ENCODE peak calls at places on chromosomes 6 and 20, in five cellular contexts. B, Q, O, K and G are unnamed samples. For H3K4me1, the result is how much of the 10 kb centered on the place peaks cover.

GRCh38 chr6:150567360-150567759 is 32.3 kb upstream of the PLEKHG1 start:
- DNase-seq in B (no peak), Q (no peak), O (no peak), K (no peak), G (no peak)

GRCh38 chr6:36082318-36082717 is 48.0 kb upstream of the MAPK13 start:
- DNase-seq in B (no peak), Q (no peak), O (no peak), K (no peak), G (no peak)

GRCh38 chr20:1979116-1979778 is 14.6 kb downstream of the PDYN start:
- DNase-seq in B (no peak), Q (no peak), O (no peak), K (no peak), G (no peak)

GRCh38 chr6:40620546-40620945 is 33.4 kb upstream of the LRFN2 start:
- DNase-seq in B (no peak), Q (no peak), O (no peak), K (no peak), G (no peak)

GRCh38 chr6:22008248-22008836 is 288.5 kb downstream of the PRL start:
- DNase-seq in B (no peak), Q (no peak), O (no peak), K (no peak), G (no peak)

GRCh38 chr6:159249150-159249549 is 80.0 kb downstream of the FNDC1 start:
- DNase-seq in B (no peak), Q (no peak), O (no peak), K (no peak), G (no peak)

GRCh38 chr6:90413867-90414266 is 117.2 kb upstream of the BACH2 start:
- DNase-seq in B (no peak), Q (peak), O (no peak), K (no peak), G (peak)

GRCh38 chr6:37141291-37142046 is 28.5 kb upstream of the PIM1 start:
- DNase-seq in B (no peak), Q (no peak), O (no peak), K (no peak), G (no peak)

GRCh38 chr6:110878751-110879539 is 4.4 kb downstream of the AMD1 start:
- DNase-seq in B (no peak), Q (peak), O (peak), K (peak), G (peak)

GRCh38 chr6:117205876-117206275 is 59.5 kb upstream of the VGLL2 start:
- DNase-seq in B (no peak), Q (no peak), O (no peak), K (no peak), G (no peak)

DNA sequence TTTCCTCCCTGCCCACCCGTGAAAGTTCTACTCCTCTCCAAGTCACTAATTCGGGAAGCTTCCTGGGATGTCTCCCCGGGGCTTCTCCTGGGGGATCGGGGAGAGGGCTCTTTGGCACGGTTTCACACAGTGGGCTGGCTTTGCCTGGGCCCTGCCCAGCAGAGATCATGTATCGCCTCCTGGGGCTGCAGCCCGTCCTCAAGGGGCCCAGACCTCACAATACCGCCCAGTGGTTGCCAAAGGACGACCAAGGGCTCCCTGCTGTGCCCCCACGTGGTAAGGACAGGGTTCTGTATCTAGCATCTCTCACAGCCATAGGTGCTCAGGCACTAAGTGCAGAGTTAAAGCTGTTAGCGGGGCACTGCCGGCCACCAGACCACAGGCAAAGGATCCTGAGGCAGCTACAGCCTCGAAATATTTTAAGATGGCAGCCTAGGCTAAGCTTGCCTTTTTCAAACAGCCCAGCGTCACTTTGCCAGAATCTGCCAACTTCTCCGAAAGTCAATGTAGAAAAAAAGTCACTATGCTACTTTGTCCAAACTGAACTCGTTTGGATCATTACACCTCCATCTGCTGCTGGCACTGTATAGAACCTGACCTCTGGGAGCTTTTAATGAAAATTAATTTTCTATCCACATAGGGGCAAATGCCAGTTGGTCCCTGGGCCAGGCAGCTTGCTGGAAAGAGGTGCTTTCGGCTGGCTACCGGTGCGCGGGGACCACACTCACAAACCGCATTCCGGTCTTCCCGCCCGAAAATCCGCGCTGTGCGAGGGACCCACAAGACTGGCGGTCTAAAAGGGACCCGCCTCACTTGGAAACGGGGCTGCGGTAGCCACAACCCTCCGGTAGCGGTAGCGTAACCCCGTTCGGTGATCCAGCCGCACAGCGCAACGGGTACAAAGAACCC is 1.3 kb upstream of the NNAT start:
- DNase-seq in B (no peak), Q (no peak), O (no peak), K (no peak), G (no peak)
- H3K27ac ChIP-seq in B (no peak), Q (no peak), O (no peak), K (no peak), G (no peak)

GRCh38 chr20:36481380-36482043 is 59.8 kb upstream of the MYL9 start:
- DNase-seq in B (no peak), Q (no peak), O (no peak), K (no peak), G (no peak)

GRCh38 chr20:36480456-36481048 is 60.8 kb upstream of the MYL9 start:
- DNase-seq in B (no peak), Q (no peak), O (no peak), K (no peak), G (no peak)

GRCh38 chr20:36482044-36482473 is 59.3 kb upstream of the MYL9 start:
- DNase-seq in B (peak), Q (no peak), O (no peak), K (no peak), G (no peak)

GRCh38 chr20:36478137-36478905 is 63.0 kb upstream of the MYL9 start:
- DNase-seq in B (no peak), Q (no peak), O (no peak), K (no peak), G (no peak)

DNA sequence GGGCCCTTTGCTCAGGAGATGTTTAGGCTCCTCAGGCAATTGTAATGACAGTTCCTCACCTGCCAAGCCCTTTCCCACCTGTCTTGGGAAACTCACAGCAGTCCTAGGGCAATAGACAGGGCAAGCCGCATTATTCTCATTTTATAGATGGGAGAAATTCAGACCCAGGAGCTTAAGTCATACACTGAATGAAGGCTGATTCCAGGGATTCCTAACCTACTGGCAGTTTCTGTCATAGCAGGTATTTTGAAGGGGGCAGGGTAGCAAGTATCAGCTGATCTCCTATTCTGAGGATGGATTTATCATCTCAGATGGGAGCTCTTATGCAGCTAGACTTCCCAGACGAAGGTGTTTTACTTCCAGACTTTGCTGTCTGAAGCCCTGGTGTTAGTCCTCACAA is 61.4 kb upstream of the MYL9 start:
- DNase-seq in B (no peak), Q (no peak), O (no peak), K (no peak), G (no peak)
- H3K4me1 ChIP-seq in B (half or more), Q (under half), O (under half), K (under half), G (under half)

DNA sequence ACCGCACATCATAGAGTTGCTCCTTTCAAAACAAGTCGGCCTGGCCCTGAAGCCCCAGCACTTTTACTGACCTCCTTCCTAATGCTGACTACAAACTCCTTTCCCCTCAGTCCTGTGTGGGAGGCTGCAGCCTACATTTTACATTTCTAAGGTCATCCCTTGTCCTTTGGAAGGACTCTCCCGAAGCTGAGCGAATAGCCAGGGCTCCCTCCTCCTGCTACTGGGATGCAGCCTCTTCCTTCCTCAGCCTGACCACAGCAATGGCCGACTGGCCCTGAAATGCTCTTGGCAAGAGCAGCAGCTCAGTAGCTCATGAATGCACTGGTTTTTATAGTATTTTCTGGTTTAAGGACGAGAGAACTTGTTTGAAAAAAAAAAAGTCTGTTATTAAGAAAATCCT is 679 bp downstream of the ADGRF5 start:
- DNase-seq in B (no peak), Q (no peak), O (no peak), K (no peak), G (no peak)
- H3K4me3 ChIP-seq in B (peak), Q (no peak), O (no peak), K (no peak), G (no peak)

GRCh38 chr20:3378138-3378537 is 29.3 kb downstream of the DNAAF9 start:
- DNase-seq in B (no peak), Q (no peak), O (no peak), K (no peak), G (no peak)
- H3K27ac ChIP-seq in B (peak), Q (no peak), O (no peak), K (no peak), G (no peak)

DNA sequence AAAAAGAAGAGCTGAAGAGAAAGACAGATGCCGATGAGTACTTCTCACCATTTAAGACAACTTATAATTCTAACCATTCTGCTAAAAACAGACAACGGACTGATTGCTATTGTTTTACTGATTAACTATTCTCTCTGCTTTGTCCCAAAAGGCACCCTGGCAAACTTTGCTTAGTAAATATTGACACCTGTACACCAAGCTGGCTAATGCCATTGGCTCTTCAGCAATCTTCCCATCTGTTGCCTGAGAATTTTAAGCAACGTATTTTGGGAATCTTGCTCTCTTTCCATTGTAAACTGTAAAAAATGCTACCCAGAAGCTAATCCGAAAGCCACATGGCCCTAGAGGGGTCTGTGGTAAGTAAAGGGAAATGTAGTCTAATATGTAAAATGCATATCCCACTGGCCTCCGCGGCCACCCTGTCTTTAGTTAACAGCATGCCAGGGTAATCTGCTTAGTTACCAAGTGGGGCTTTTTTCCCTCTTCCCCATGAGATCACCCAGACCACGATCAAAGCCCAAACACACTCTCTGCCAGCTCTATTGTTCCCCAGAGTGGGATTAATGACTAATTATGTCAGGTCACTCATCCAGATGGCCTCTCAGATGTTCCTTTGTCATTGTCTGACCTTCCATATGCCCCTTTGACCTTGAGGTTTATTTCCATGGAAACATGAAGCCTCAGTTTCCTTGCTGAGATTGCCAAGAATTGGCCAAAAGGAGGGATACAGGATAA is 216.3 kb upstream of the MCHR2 start:
- DNase-seq in B (no peak), Q (no peak), O (no peak), K (no peak), G (no peak)
- H3K4me1 ChIP-seq in B (under half), Q (under half), O (under half), K (under half), G (under half)

GRCh38 chr6:42726026-42726425 is 3.6 kb upstream of the PRPH2 start:
- DNase-seq in B (no peak), Q (no peak), O (no peak), K (no peak), G (no peak)
- H3K4me3 ChIP-seq in B (peak), Q (peak), O (no peak), K (no peak), G (peak)

DNA sequence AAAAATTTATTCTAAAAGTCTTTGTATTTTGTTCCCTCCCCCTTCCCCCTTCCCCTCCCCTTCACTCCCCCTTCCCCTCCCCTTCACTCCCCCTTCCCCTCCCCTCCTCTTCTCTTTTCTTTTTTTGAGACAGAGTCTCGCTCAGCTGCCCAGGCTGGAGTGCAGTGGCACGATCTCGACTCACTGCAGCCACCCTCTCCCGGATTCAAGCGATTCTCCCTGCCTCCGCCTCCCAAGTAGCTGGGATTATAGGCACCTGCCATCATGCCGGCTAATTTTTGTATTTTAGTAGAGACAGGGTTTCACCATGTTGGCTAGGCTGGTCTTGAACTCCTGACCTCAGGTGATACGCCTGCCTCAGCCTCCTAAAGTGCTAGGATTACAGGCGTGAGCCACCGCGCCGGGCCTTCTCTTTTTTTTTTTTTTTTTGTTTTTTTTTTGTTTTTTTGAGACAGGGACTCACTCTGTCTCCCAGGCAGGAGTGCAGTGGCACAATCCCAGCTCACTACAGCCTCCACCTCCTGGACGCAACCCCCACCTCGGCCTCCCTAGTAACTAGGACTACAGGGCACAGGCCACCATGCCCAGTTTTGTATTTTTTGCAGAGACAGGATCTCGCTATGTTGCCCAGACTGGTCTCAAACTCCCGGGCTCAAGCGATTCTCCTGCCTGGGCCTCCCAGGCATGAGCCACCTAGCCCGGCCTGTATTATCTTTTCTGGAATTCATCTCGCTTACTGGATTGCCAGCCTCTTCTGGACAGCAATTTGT is 1.1 kb upstream of the AFG1L start:
- DNase-seq in B (no peak), Q (peak), O (no peak), K (no peak), G (no peak)
- H3K27ac ChIP-seq in B (peak), Q (peak), O (peak), K (no peak), G (peak)

GRCh38 chr6:12296255-12296573 is 6.1 kb downstream of the EDN1 start:
- DNase-seq in B (no peak), Q (no peak), O (peak), K (peak), G (no peak)

GRCh38 chr6:12295558-12296254 is 5.5 kb downstream of the EDN1 start:
- DNase-seq in B (no peak), Q (no peak), O (no peak), K (no peak), G (no peak)

GRCh38 chr6:12294851-12295536 is 4.8 kb downstream of the EDN1 start:
- DNase-seq in B (no peak), Q (no peak), O (no peak), K (no peak), G (no peak)

GRCh38 chr6:12293234-12293930 is 3.2 kb downstream of the EDN1 start:
- DNase-seq in B (no peak), Q (no peak), O (no peak), K (no peak), G (no peak)

GRCh38 chr6:12293931-12294800 is 4.0 kb downstream of the EDN1 start:
- DNase-seq in B (no peak), Q (no peak), O (no peak), K (no peak), G (no peak)
- H3K4me1 ChIP-seq in B (under half), Q (under half), O (half or more), K (half or more), G (under half)

DNA sequence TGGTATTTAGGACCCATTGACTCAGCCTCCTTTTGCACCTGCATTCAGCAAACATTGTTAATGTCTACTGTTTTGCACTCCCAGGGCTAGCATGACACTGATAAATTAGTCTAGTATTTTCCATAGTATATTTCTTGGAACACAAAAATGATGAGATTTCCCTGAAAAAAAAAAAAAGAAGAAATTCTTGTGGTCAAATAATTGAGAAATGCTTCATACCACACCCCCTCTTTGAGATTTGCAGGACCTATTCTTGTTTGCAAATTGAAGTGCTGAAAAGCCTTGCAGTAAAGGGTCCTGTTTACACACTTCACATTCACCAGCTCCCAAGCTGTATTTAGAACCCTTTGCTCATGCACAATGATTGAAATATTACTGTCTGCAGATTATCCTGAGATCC is 36.3 kb upstream of the CLIC5 start:
- DNase-seq in B (no peak), Q (no peak), O (no peak), K (no peak), G (no peak)
- H3K4me3 ChIP-seq in B (no peak), Q (no peak), O (no peak), K (no peak), G (no peak)

DNA sequence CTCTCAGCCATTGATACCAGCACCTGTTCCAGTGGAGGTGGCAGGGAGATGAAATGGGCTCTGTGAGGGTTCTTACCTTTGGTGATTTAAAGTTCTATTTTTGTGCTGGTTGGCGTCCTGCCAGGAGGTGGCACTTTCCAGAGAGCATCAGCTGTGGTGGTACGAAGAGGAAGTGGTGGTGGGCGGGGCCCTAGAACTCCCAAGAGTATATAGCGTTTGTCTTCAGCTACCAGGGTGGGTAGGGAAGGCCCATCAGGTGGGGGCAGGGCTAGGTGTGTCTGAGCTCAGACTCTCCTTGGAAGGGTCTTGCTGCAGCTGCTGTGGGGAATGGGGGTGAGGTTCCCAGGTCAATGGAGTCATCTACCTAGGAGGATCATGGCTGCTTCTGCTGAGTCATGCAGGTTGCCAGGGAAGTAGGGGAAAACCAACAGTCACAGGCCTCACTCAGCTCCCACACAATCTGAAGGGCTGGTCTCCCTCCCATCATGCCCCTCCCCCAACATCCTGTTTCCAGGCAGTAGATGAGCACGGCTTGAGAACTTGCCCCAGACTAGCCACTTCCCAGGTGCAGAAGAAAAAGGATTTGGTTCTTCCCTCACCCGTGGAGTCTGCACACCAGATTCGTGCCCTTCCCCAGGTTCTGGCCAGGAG is 46.6 kb downstream of the MOXD1 start:
- DNase-seq in B (no peak), Q (peak), O (no peak), K (peak), G (no peak)
- H3K27ac ChIP-seq in B (no peak), Q (no peak), O (no peak), K (no peak), G (no peak)